ENCODE peak calls at places on chromosomes 3 and 15, in five cellular contexts. T is AG20443, M is GM12891, N is NCI-H2029, U is A549. J is an unnamed sample.
A peak's percentile ranks its signal among the peaks of the same experiment; 100 is the strongest.

GRCh38 chr3:55198554-55198953 is 270.7 kb upstream of the LRTM1 start:
- DNase-seq in T (peak; percentile 84), N (no peak), U (no peak), M (no peak), J (no peak)

GRCh38 chr3:71926242-71926560 is 141.3 kb upstream of the PROK2 start:
- DNase-seq in U (peak; percentile 26), M (peak; percentile 25), N (peak; percentile 65), T (no peak), J (peak; percentile 15)

GRCh38 chr15:91329914-91330313 is 229.9 kb downstream of the SV2B start:
- DNase-seq in M (no peak), N (no peak), U (no peak), T (no peak), J (no peak)

GRCh38 chr15:22851513-22851912 is 13.0 kb downstream of the NIPA2 start:
- DNase-seq in U (no peak), M (no peak), N (no peak), T (no peak), J (no peak)

GRCh38 chr3:145032790-145033189 is 1061.2 kb downstream of the DIPK2A start:
- DNase-seq in M (no peak), N (no peak), U (no peak), T (no peak), J (no peak)

GRCh38 chr15:98658831-98659699 is 10.7 kb downstream of the IGF1R start:
- DNase-seq in T (peak; percentile 65), M (peak; percentile 37), U (peak; percentile 63), N (peak; percentile 10), J (peak; percentile 78)

GRCh38 chr15:80188293-80188692 is 35.5 kb downstream of the FAH start:
- DNase-seq in N (no peak), U (no peak), M (no peak), T (no peak), J (no peak)

GRCh38 chr3:46857485-46858341 is 5.5 kb downstream of the MYL3 start:
- DNase-seq in U (no peak), N (no peak), T (no peak), M (no peak), J (no peak)

GRCh38 chr3:89577517-89578252 is 470.3 kb downstream of the EPHA3 start:
- DNase-seq in T (no peak), M (no peak), U (no peak), N (no peak), J (no peak)